ENCODE peak calls at places on chromosomes 4 and X, in seven cellular contexts. V is A549, T is K562, H is HepG2, J is GM12878, G is H1, N is SK-N-SH. L is an unnamed sample. For H3K9me3, the result is how much of the 10 kb centered on the place peaks cover.

GRCh38 chr4:10697071-10697470 is 12.5 kb upstream of the CLNK start:
- DNase-seq in T (no peak), V (no peak), J (no peak), G (no peak), N (no peak), H (no peak), L (no peak)

GRCh38 chrX:75596178-75596577 is 73.3 kb upstream of the ZDHHC15 start:
- DNase-seq in J (no peak), N (no peak), H (no peak), V (no peak), G (no peak), T (no peak), L (no peak)

GRCh38 chr4:17094209-17094608 is 195.8 kb upstream of the LDB2 start:
- DNase-seq in J (no peak), N (no peak), H (no peak), V (no peak), T (no peak), G (no peak), L (no peak)

GRCh38 chrX:15416133-15416993 is 32.1 kb upstream of the VEGFD start:
- DNase-seq in J (no peak), G (no peak), T (no peak), H (no peak), V (peak), N (no peak), L (no peak)

GRCh38 chr4:152273343-152273742 is 262.5 kb downstream of the FBXW7 start:
- DNase-seq in T (no peak), V (no peak), N (no peak), H (no peak), G (no peak), J (no peak), L (peak)

GRCh38 chr4:149975172-149975571 is 103.1 kb upstream of the DCLK2 start:
- DNase-seq in J (no peak), T (no peak), V (no peak), G (no peak), N (no peak), H (no peak), L (no peak)

GRCh38 chr4:76996445-76996844 is 46.9 kb downstream of the SEPTIN11 start:
- DNase-seq in H (no peak), G (no peak), N (no peak), V (no peak), T (no peak), J (no peak), L (no peak)

GRCh38 chr4:757111-757510 is 51.5 kb downstream of the PCGF3 start:
- DNase-seq in N (no peak), H (no peak), G (no peak), V (no peak), J (no peak), T (no peak), L (no peak)

GRCh38 chr4:147596377-147596776 is 20.8 kb upstream of the TMEM184C start:
- DNase-seq in N (no peak), T (no peak), V (no peak), H (no peak), J (no peak), G (no peak), L (peak)

GRCh38 chrX:30570505-30570904 is 7.1 kb downstream of the TASL start:
- DNase-seq in T (peak), H (peak), G (no peak), N (peak), J (no peak), V (peak), L (peak)

GRCh38 chr4:38232741-38233140 is 272.5 kb downstream of the PTTG2 start:
- DNase-seq in N (no peak), T (no peak), H (no peak), V (no peak), G (no peak), J (no peak), L (no peak)

GRCh38 chr4:105061136-105061696 is 85.5 kb upstream of the TET2 start:
- DNase-seq in J (peak), H (peak), G (no peak), V (no peak), N (no peak), T (no peak), L (peak)

GRCh38 chrX:12080265-12080664 is 58.0 kb upstream of the FRMPD4 start:
- DNase-seq in G (no peak), T (peak), V (peak), N (peak), H (peak), J (no peak), L (peak)

GRCh38 chr4:103753868-103754653 is 34.3 kb upstream of the TACR3 start:
- DNase-seq in V (no peak), N (no peak), G (no peak), J (no peak), T (no peak), H (peak), L (no peak)

DNA sequence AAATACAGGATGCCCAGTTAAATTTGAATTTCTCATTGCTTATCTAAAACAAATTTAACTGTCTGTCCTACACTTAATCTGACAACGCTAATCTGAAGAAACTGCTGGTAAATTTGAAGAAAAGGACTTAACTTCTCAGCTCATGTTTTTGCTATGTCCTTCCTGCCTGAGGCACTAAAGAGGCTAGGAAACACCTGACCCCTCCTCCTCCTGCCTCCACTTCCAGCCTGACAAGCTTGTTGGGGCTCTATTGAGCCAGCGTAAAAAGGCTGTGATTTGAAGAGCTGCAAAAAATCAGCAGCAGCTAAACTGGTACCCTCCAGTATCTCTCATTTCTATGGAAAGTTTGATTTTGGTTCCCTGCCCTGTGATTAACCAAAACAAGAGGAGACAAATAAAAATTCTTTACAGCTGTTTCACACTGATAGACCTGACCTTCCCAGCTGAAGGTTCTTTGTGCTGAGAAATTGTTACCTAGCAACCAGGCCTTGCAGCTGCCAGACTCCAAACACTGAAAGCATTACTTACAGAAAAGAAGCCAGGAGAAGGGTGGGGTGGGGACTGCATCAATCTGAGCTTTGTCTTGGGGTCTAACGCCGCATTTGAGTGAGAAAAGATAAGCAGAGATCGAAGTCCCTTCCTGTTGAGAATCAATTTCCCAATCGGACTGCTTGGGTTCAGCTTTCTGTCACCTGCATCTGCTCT is 34.9 kb downstream of the DCX start:
- DNase-seq in H (no peak), N (no peak), V (no peak), T (no peak), G (no peak), J (no peak), L (no peak)
- TF ChIP-seq RFX5 in H (no peak), N (no peak), V (no peak), T (no peak), G (no peak), J (no peak), L (no peak)

GRCh38 chr4:165472943-165473676 is 94.3 kb downstream of the CPE start:
- DNase-seq in H (no peak), J (no peak), V (no peak), T (no peak), N (no peak), G (no peak), L (no peak)
- H3K9me3 ChIP-seq in H (half or more), J (under half), V (under half), T (under half), N (under half), G (half or more), L (under half)

DNA sequence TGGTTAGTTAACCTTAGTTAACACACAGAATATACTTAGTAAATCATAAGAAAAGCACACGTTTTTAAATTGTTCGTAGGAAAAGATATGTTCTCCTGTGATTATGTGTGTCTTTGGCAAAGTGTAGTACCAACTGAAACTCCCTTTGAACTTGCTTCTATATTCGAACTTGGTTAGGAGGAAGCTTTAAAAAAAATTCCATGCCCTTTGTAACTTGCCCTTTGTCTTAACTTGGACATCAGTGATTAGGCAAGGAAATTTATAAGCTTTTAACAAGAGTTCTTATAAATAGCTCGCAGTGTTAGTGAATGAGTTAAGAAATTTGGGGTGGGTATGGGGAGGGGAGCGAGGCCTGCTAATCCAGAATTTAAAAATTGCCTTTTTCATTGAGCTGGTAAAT is 33.4 kb downstream of the TXLNG start:
- DNase-seq in G (no peak), H (no peak), J (no peak), V (no peak), N (no peak), T (no peak), L (no peak)
- TF ChIP-seq USF2 in G (no peak), H (no peak), J (no peak), V (no peak), N (no peak), T (no peak), L (no peak)

GRCh38 chr4:182859730-182860129 is 57.5 kb downstream of the DCTD start:
- DNase-seq in V (no peak), T (no peak), G (no peak), J (no peak), N (no peak), H (no peak), L (no peak)

GRCh38 chr4:182861346-182861745 is 55.8 kb downstream of the DCTD start:
- DNase-seq in G (no peak), J (no peak), T (no peak), V (no peak), N (no peak), H (no peak), L (no peak)

GRCh38 chr4:182862166-182862875 is 54.9 kb downstream of the DCTD start:
- DNase-seq in G (no peak), T (no peak), V (no peak), J (no peak), N (no peak), H (peak), L (no peak)

GRCh38 chr4:182863501-182863900 is 53.7 kb downstream of the DCTD start:
- DNase-seq in H (no peak), V (no peak), J (no peak), N (no peak), T (no peak), G (no peak), L (no peak)

GRCh38 chr4:182862921-182863320 is 54.3 kb downstream of the DCTD start:
- DNase-seq in G (no peak), H (no peak), V (no peak), N (no peak), T (no peak), J (no peak), L (no peak)
- TF ChIP-seq RFX5 in G (no peak), H (no peak), V (no peak), N (no peak), T (no peak), J (no peak), L (no peak)

GRCh38 chrX:57265126-57265525 is 21.4 kb upstream of the FAAH2 start:
- DNase-seq in J (no peak), T (no peak), H (no peak), N (no peak), G (no peak), V (no peak), L (no peak)

GRCh38 chrX:57270980-57271379 is 15.5 kb upstream of the FAAH2 start:
- DNase-seq in V (no peak), T (no peak), J (no peak), G (no peak), H (no peak), N (no peak), L (no peak)

GRCh38 chrX:57266871-57267270 is 19.6 kb upstream of the FAAH2 start:
- DNase-seq in G (no peak), N (no peak), V (no peak), J (no peak), H (no peak), T (no peak), L (no peak)

GRCh38 chrX:57266275-57266674 is 20.2 kb upstream of the FAAH2 start:
- DNase-seq in T (no peak), N (no peak), J (no peak), V (no peak), H (no peak), G (no peak), L (no peak)

DNA sequence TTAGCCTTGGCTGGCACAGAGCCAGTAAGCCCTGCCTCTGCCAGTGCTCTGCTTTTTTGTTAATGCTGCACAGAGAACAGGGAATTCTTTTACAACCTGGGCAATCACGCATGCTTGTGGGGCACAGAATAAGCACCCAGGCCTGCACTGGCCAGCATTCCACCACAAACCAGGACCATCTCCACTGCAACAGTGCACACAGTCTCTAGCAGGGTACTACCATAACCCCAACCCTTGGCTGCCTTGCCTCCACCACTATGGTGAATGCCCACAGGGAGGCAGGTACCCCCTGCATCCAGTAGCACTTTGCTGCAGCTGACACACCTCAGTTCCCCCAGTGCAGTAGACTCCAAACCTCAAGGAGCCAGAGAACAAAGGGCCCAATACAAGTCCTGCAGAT is 19.2 kb upstream of the FAAH2 start:
- DNase-seq in G (no peak), N (no peak), V (no peak), H (no peak), J (no peak), T (no peak), L (no peak)
- H3K9me3 ChIP-seq in G (under half), N (under half), V (under half), H (under half), J (under half), T (under half), L (under half)